ENCODE peak calls at places on chromosomes 12 and 14, in eight cellular contexts. J is lung, Z is A549, V is H1, A is endodermal cell, M is astrocyte, R is IMR-90, B is BJ. O is an unnamed sample.

GRCh38 chr12:262817-263216 is at the start of gene SLC6A13:
- DNase-seq in J (peak; percentile 61), Z (no peak), V (no peak), A (no peak), M (peak; percentile 47), R (no peak), B (no peak), O (no peak)

GRCh38 chr14:54570047-54570446 is 3.1 kb downstream of the SAMD4A start:
- DNase-seq in J (no peak), Z (no peak), V (no peak), A (no peak), M (no peak), R (no peak), B (no peak), O (no peak)

GRCh38 chr14:81450100-81450531 is 50.0 kb upstream of the STON2 start:
- DNase-seq in J (no peak), Z (no peak), V (peak; percentile 47), A (peak; percentile 73), M (peak; percentile 32), R (no peak), B (no peak), O (no peak)

GRCh38 chr12:106205208-106206069 is 42.4 kb downstream of the CKAP4 start:
- DNase-seq in J (no peak), Z (no peak), V (no peak), A (peak; percentile 67), M (no peak), R (no peak), B (no peak), O (peak; percentile 45)

GRCh38 chr14:74325446-74325845 is 22.7 kb upstream of the ABCD4 start:
- DNase-seq in J (no peak), Z (no peak), V (no peak), A (no peak), M (no peak), R (no peak), B (no peak), O (no peak)

GRCh38 chr12:38116968-38117367 is 199.6 kb upstream of the ALG10B start:
- DNase-seq in J (no peak), Z (no peak), V (no peak), A (no peak), M (no peak), R (no peak), B (no peak), O (no peak)

GRCh38 chr14:101135796-101136742 is 232.5 kb upstream of the RTL1 start:
- DNase-seq in J (no peak), Z (no peak), V (no peak), A (peak; percentile 30), M (no peak), R (no peak), B (no peak), O (no peak)

GRCh38 chr14:74945852-74946658 is 9.3 kb downstream of the PGF start:
- DNase-seq in J (peak; percentile 77), Z (peak; percentile 95), V (peak; percentile 41), A (peak; percentile 95), M (peak; percentile 22), R (peak; percentile 59), B (no peak), O (peak; percentile 42)

GRCh38 chr12:7859552-7859951 is 13.2 kb downstream of the SLC2A14 start:
- DNase-seq in J (no peak), Z (no peak), V (no peak), A (no peak), M (peak; percentile 88), R (peak; percentile 81), B (peak; percentile 29), O (no peak)

GRCh38 chr14:67191768-67192290 is 2.6 kb downstream of the GARIN2 start:
- DNase-seq in J (no peak), Z (no peak), V (no peak), A (no peak), M (peak; percentile 70), R (peak; percentile 48), B (no peak), O (no peak)

GRCh38 chr12:1612196-1612595 is 16.8 kb upstream of the WNT5B start:
- DNase-seq in J (no peak), Z (no peak), V (no peak), A (no peak), M (no peak), R (no peak), B (no peak), O (no peak)

GRCh38 chr12:104504151-104504550 is 47.4 kb downstream of the CHST11 start:
- DNase-seq in J (no peak), Z (no peak), V (no peak), A (no peak), M (no peak), R (no peak), B (no peak), O (no peak)

GRCh38 chr12:47808574-47809380 is 10.9 kb downstream of the HDAC7 start:
- DNase-seq in J (no peak), Z (peak; percentile 53), V (no peak), A (peak; percentile 75), M (no peak), R (peak; percentile 44), B (no peak), O (no peak)

GRCh38 chr12:132582058-132582420 is 28.3 kb downstream of the LRCOL1 start:
- DNase-seq in J (no peak), Z (no peak), V (no peak), A (peak; percentile 83), M (no peak), R (no peak), B (no peak), O (no peak)

GRCh38 chr14:24556756-24557155 is 19.3 kb downstream of the CTSG start:
- DNase-seq in J (no peak), Z (no peak), V (no peak), A (no peak), M (peak; percentile 6), R (peak; percentile 29), B (no peak), O (no peak)

GRCh38 chr14:75427126-75427481 is 718 bp upstream of the JDP2 start:
- DNase-seq in J (no peak), Z (no peak), V (no peak), A (peak; percentile 70), M (no peak), R (no peak), B (no peak), O (no peak)

GRCh38 chr12:52346596-52346995 is 20.7 kb downstream of the KRT85 start:
- DNase-seq in J (no peak), Z (no peak), V (no peak), A (no peak), M (no peak), R (no peak), B (no peak), O (no peak)

GRCh38 chr12:119115296-119115905 is 63.3 kb upstream of the HSPB8 start:
- DNase-seq in J (peak; percentile 38), Z (peak; percentile 41), V (no peak), A (peak; percentile 91), M (peak; percentile 10), R (peak; percentile 31), B (no peak), O (no peak)

GRCh38 chr14:103273145-103273846 is 60.7 kb upstream of the EIF5 start:
- DNase-seq in J (no peak), Z (no peak), V (no peak), A (no peak), M (no peak), R (no peak), B (no peak), O (no peak)

GRCh38 chr12:89179983-89180382 is 172.3 kb downstream of the DUSP6 start:
- DNase-seq in J (peak; percentile 75), Z (peak; percentile 31), V (no peak), A (no peak), M (peak; percentile 64), R (peak; percentile 73), B (peak; percentile 57), O (peak; percentile 54)

GRCh38 chr14:52111583-52111982 is 42.7 kb upstream of the NID2 start:
- DNase-seq in J (no peak), Z (peak; percentile 29), V (no peak), A (no peak), M (peak; percentile 63), R (peak; percentile 87), B (no peak), O (no peak)

GRCh38 chr14:85247071-85247470 is 282.9 kb upstream of the FLRT2 start:
- DNase-seq in J (no peak), Z (no peak), V (no peak), A (no peak), M (no peak), R (no peak), B (no peak), O (no peak)

GRCh38 chr12:131803995-131804521 is 24.1 kb upstream of the MMP17 start:
- DNase-seq in J (no peak), Z (no peak), V (no peak), A (no peak), M (peak; percentile 66), R (peak; percentile 60), B (no peak), O (no peak)

GRCh38 chr14:96797943-96798349 is 764 bp downstream of the VRK1 start:
- DNase-seq in J (no peak), Z (peak; percentile 9), V (no peak), A (no peak), M (no peak), R (no peak), B (no peak), O (no peak)

GRCh38 chr14:20429801-20430669 is 5.9 kb downstream of the KLHL33 start:
- DNase-seq in J (peak; percentile 54), Z (no peak), V (no peak), A (no peak), M (no peak), R (no peak), B (no peak), O (no peak)

GRCh38 chr12:9736931-9737705 is 4.2 kb upstream of the CLECL1 start:
- DNase-seq in J (no peak), Z (no peak), V (no peak), A (no peak), M (no peak), R (no peak), B (no peak), O (no peak)

GRCh38 chr14:71228711-71229110 is 321.5 kb downstream of the PCNX1 start:
- DNase-seq in J (no peak), Z (no peak), V (no peak), A (no peak), M (no peak), R (no peak), B (no peak), O (no peak)

GRCh38 chr12:107622005-107622404 is 63.6 kb upstream of the PWP1 start:
- DNase-seq in J (no peak), Z (no peak), V (no peak), A (peak; percentile 87), M (peak; percentile 27), R (peak; percentile 3), B (no peak), O (no peak)
- H3K4me3 ChIP-seq in J (no peak overlapping the region), Z (no peak overlapping the region), V (no peak overlapping the region), A (no peak overlapping the region), M (no peak overlapping the region), R (no peak overlapping the region), B (no peak overlapping the region), O (no peak overlapping the region)

GRCh38 chr14:104715871-104716270 is 8.2 kb upstream of the ADSS1 start:
- DNase-seq in J (no peak), Z (no peak), V (no peak), A (no peak), M (no peak), R (no peak), B (no peak), O (no peak)
- TF ChIP-seq CTCF in J (no peak), Z (no peak), V (no peak), A (no peak), M (no peak), R (no peak), B (no peak), O (no peak)

GRCh38 chr14:61703342-61704129 is 8.2 kb downstream of the HIF1A start:
- DNase-seq in J (no peak), Z (no peak), V (no peak), A (no peak), M (no peak), R (no peak), B (no peak), O (no peak)
- H3K4me3 ChIP-seq in J (no peak overlapping the region), Z (peak overlapping the region; percentile 14), V (no peak overlapping the region), A (peak overlapping the region; percentile 19), M (no peak overlapping the region), R (no peak overlapping the region), B (no peak overlapping the region), O (no peak overlapping the region)

GRCh38 chr14:99562848-99563748 is 40.9 kb downstream of the CCDC85C start:
- DNase-seq in J (peak; percentile 84), Z (peak; percentile 76), V (peak; percentile 75), A (peak; percentile 97), M (peak; percentile 81), R (peak; percentile 65), B (no peak), O (peak; percentile 88)
- TF ChIP-seq CTCF in J (peak; percentile 37), Z (peak; percentile 67), V (no peak), A (peak; percentile 78), M (peak; percentile 42), R (peak; percentile 49), B (peak; percentile 20), O (peak; percentile 89)